ENCODE peak calls at places on chromosomes 16 and 17, in seven cellular contexts. K, V, P, F, T, E and U are unnamed samples.
A peak's percentile ranks its signal among the peaks of the same experiment; 100 is the strongest.

GRCh38 chr16:21566891-21567414 is 32.4 kb upstream of the METTL9 start:
- DNase-seq in V (no peak), K (no peak), P (no peak), F (no peak), T (no peak), E (no peak), U (no peak)

GRCh38 chr17:18033442-18034099 is 5.4 kb downstream of the ATPAF2 start:
- DNase-seq in V (peak; percentile 67), T (peak; percentile 83), P (peak; percentile 80), E (peak; percentile 80), K (peak; percentile 80), F (no peak), U (peak; percentile 84)

GRCh38 chr16:28259091-28259780 is 33.1 kb upstream of the SBK1 start:
- DNase-seq in P (no peak), E (peak; percentile 21), T (no peak), V (no peak), F (no peak), K (no peak), U (no peak)

GRCh38 chr17:12983986-12984932 is 33.6 kb downstream of the ELAC2 start:
- DNase-seq in K (no peak), F (no peak), E (no peak), T (no peak), V (no peak), P (no peak), U (no peak)

GRCh38 chr16:1142911-1143310 is 10.0 kb upstream of the CACNA1H start:
- DNase-seq in V (no peak), F (no peak), P (no peak), E (no peak), K (no peak), T (no peak), U (no peak)

GRCh38 chr16:30808163-30808562 is 21.2 kb upstream of the ZNF629 start:
- DNase-seq in E (no peak), F (no peak), V (no peak), P (no peak), K (no peak), T (no peak), U (no peak)

GRCh38 chr16:3945751-3946603 is 65.5 kb upstream of the CREBBP start:
- DNase-seq in P (no peak), V (no peak), F (no peak), E (no peak), T (peak; percentile 20), K (peak; percentile 33), U (peak; percentile 76)

GRCh38 chr17:38476549-38476948 is 48.3 kb downstream of the ARHGAP23 start:
- DNase-seq in F (no peak), T (no peak), E (no peak), K (no peak), P (peak; percentile 49), V (no peak), U (no peak)

GRCh38 chr17:31580331-31581021 is 189.0 kb downstream of the RAB11FIP4 start:
- DNase-seq in T (no peak), P (no peak), V (no peak), K (no peak), F (no peak), E (no peak), U (no peak)

GRCh38 chr16:82713778-82714177 is 87.0 kb downstream of the CDH13 start:
- DNase-seq in F (no peak), K (no peak), E (no peak), T (no peak), V (no peak), P (no peak), U (no peak)

GRCh38 chr16:26816885-26817571 is 249.7 kb upstream of the C16orf82 start:
- DNase-seq in F (no peak), E (no peak), T (no peak), P (peak; percentile 66), K (no peak), V (no peak), U (no peak)

GRCh38 chr17:72187544-72187943 is 66.7 kb downstream of the SOX9 start:
- DNase-seq in V (no peak), P (no peak), T (no peak), F (no peak), E (no peak), K (no peak), U (no peak)

GRCh38 chr16:87086156-87086555 is 231.0 kb downstream of the C16orf95 start:
- DNase-seq in K (no peak), V (no peak), T (no peak), F (no peak), E (no peak), P (no peak), U (no peak)

GRCh38 chr17:77619851-77620250 is 338.7 kb upstream of the TNRC6C start:
- DNase-seq in V (no peak), T (no peak), E (no peak), P (no peak), K (no peak), F (no peak), U (no peak)

GRCh38 chr16:69307856-69308255 is 3.3 kb upstream of the VPS4A start:
- DNase-seq in F (no peak), P (no peak), V (no peak), E (no peak), K (no peak), T (no peak), U (no peak)

GRCh38 chr16:86069736-86070298 is 170.9 kb downstream of the IRF8 start:
- DNase-seq in T (no peak), E (no peak), V (no peak), K (no peak), F (no peak), P (no peak), U (no peak)

GRCh38 chr17:46795379-46795952 is 23.0 kb downstream of the WNT3 start:
- DNase-seq in F (no peak), V (no peak), K (peak; percentile 84), T (peak; percentile 54), P (peak; percentile 95), E (no peak), U (no peak)

GRCh38 chr17:15780188-15780587 is 48.1 kb downstream of the TBC1D26 start:
- DNase-seq in V (no peak), K (no peak), T (no peak), P (no peak), E (no peak), F (no peak), U (no peak)

GRCh38 chr16:491225-491919 is 36.1 kb upstream of the CAPN15 start:
- DNase-seq in K (no peak), P (peak; percentile 45), F (no peak), T (no peak), V (no peak), E (no peak), U (no peak)

GRCh38 chr16:17830651-17831050 is 359.9 kb upstream of the XYLT1 start:
- DNase-seq in P (no peak), K (no peak), V (no peak), E (no peak), F (no peak), T (no peak), U (no peak)

GRCh38 chr16:20051147-20051546 is 22.5 kb downstream of the GPR139 start:
- DNase-seq in F (no peak), P (no peak), T (no peak), E (no peak), V (no peak), K (no peak), U (no peak)

GRCh38 chr16:24524855-24525652 is 14.3 kb upstream of the RBBP6 start:
- DNase-seq in P (no peak), V (no peak), K (no peak), T (peak; percentile 44), E (no peak), F (no peak), U (no peak)

GRCh38 chr16:73032548-73033270 is 15.2 kb downstream of the ZFHX3 start:
- DNase-seq in K (no peak), T (no peak), P (no peak), E (no peak), V (peak; percentile 53), F (peak; percentile 74), U (no peak)

DNA sequence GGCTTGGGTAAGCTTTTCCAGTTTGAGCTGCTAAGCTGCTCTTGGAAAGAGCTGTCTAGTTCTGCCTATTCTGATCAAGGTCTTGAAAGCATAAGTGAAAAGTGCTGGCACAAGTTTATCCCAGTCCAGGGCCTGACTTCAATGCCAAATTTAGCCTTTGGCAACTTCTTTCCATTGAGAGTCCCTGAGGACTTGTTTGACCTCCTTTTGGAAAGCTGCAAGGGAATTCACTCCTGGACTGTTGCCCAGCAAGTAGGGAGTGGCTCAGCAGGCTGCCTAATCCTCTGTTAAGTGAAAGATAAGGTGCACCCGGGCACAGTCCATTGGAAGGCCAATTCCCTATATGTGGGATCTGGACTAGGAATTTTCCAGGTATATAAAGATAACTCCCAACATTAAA is 16.0 kb upstream of the TANC2 start:
- DNase-seq in T (no peak), V (no peak), E (no peak), F (no peak), P (no peak), K (no peak), U (no peak)
- TF ChIP-seq JUND in T (no peak), V (no peak), E (no peak), F (no peak), P (no peak), K (no peak), U (no peak)

GRCh38 chr17:67784364-67785121 is 40.8 kb upstream of the BPTF start:
- DNase-seq in K (no peak), E (no peak), F (no peak), T (no peak), V (no peak), P (peak; percentile 96), U (no peak)
- TF ChIP-seq JUND in K (no peak), E (no peak), F (no peak), T (no peak), V (no peak), P (peak; percentile 84), U (no peak)

GRCh38 chr16:66322174-66322573 is 44.3 kb upstream of the CDH5 start:
- DNase-seq in F (no peak), E (no peak), K (no peak), V (no peak), P (no peak), T (no peak), U (no peak)

GRCh38 chr16:66320774-66321173 is 45.7 kb upstream of the CDH5 start:
- DNase-seq in P (no peak), T (no peak), E (no peak), V (no peak), F (no peak), K (no peak), U (no peak)

GRCh38 chr16:66315210-66315825 is 51.2 kb upstream of the CDH5 start:
- DNase-seq in K (peak; percentile 54), F (peak; percentile 76), T (peak; percentile 69), V (peak; percentile 9), E (peak; percentile 79), P (peak; percentile 74), U (peak; percentile 68)

GRCh38 chr16:66318505-66318904 is 48.0 kb upstream of the CDH5 start:
- DNase-seq in P (no peak), F (no peak), K (no peak), V (no peak), E (no peak), T (no peak), U (no peak)
- TF ChIP-seq JUND in P (no peak), F (no peak), K (no peak), V (no peak), E (no peak), T (no peak), U (no peak)

GRCh38 chr17:2190014-2190413 is 113.6 kb downstream of the SMG6 start:
- DNase-seq in T (no peak), V (no peak), E (no peak), K (no peak), F (no peak), P (no peak), U (no peak)
- TF ChIP-seq JUND in T (no peak), V (no peak), E (no peak), K (no peak), F (no peak), P (no peak), U (no peak)